ENCODE peak calls at places on chromosomes 3 and 15, in five cellular contexts. E, J, X, O and H are unnamed samples.

GRCh38 chr3:146256851-146257486 is 6.1 kb upstream of the PLSCR4 start:
- DNase-seq in E (peak), J (no peak), X (no peak), O (no peak), H (no peak)

GRCh38 chr3:140311428-140311827 is 366.4 kb upstream of the TRIM42 start:
- DNase-seq in E (no peak), J (no peak), X (no peak), O (no peak), H (no peak)

GRCh38 chr3:5002174-5002870 is 23.1 kb downstream of the BHLHE40 start:
- DNase-seq in E (no peak), J (no peak), X (no peak), O (no peak), H (no peak)

GRCh38 chr3:129235310-129235917 is 14.0 kb upstream of the COPG1 start:
- DNase-seq in E (no peak), J (no peak), X (no peak), O (no peak), H (no peak)

GRCh38 chr15:98651581-98652220 is 3.4 kb downstream of the IGF1R start:
- DNase-seq in E (peak), J (no peak), X (no peak), O (no peak), H (no peak)

GRCh38 chr3:28139967-28140634 is 101.3 kb upstream of the CMC1 start:
- DNase-seq in E (peak), J (no peak), X (no peak), O (no peak), H (no peak)

GRCh38 chr3:16402451-16402850 is 111.0 kb downstream of the RFTN1 start:
- DNase-seq in E (peak), J (no peak), X (no peak), O (no peak), H (no peak)

GRCh38 chr3:5275529-5275928 is 88.0 kb downstream of the EDEM1 start:
- DNase-seq in E (peak), J (no peak), X (no peak), O (no peak), H (no peak)

GRCh38 chr3:30496496-30496966 is 109.9 kb upstream of the TGFBR2 start:
- DNase-seq in E (peak), J (no peak), X (no peak), O (no peak), H (no peak)

GRCh38 chr3:45665101-45665572 is 24.1 kb upstream of the SACM1L start:
- DNase-seq in E (peak), J (peak), X (peak), O (peak), H (no peak)

GRCh38 chr3:100600181-100601042 is 9.0 kb upstream of the ADGRG7 start:
- DNase-seq in E (no peak), J (no peak), X (no peak), O (peak), H (no peak)

GRCh38 chr3:23830869-23831484 is 25.2 kb downstream of the UBE2E1 start:
- DNase-seq in E (no peak), J (no peak), X (no peak), O (no peak), H (no peak)

GRCh38 chr15:73956276-73957086 is 30.2 kb downstream of the LOXL1 start:
- DNase-seq in E (peak), J (no peak), X (no peak), O (peak), H (no peak)

GRCh38 chr3:122356402-122356801 is 26.6 kb downstream of the MIX23 start:
- DNase-seq in E (peak), J (peak), X (peak), O (peak), H (no peak)

GRCh38 chr3:64184621-64185020 is 40.6 kb downstream of the PRICKLE2 start:
- DNase-seq in E (peak), J (no peak), X (no peak), O (no peak), H (no peak)

GRCh38 chr3:146339262-146339808 is 88.4 kb upstream of the PLSCR4 start:
- DNase-seq in E (no peak), J (no peak), X (no peak), O (no peak), H (no peak)

GRCh38 chr3:182424006-182424405 is 369.3 kb upstream of the ATP11B start:
- DNase-seq in E (no peak), J (no peak), X (no peak), O (no peak), H (no peak)

GRCh38 chr15:99322643-99323405 is 71.5 kb downstream of the LRRC28 start:
- DNase-seq in E (peak), J (no peak), X (no peak), O (no peak), H (no peak)

GRCh38 chr15:40266828-40267304 is 16.0 kb downstream of the ANKRD63 start:
- DNase-seq in E (peak), J (peak), X (no peak), O (peak), H (no peak)

GRCh38 chr3:47409284-47409683 is 28.5 kb downstream of the PTPN23 start:
- DNase-seq in E (no peak), J (no peak), X (no peak), O (no peak), H (no peak)

GRCh38 chr3:107111889-107112288 is 265.4 kb upstream of the CCDC54 start:
- DNase-seq in E (no peak), J (no peak), X (no peak), O (no peak), H (no peak)

GRCh38 chr15:79290642-79291275 is 8.2 kb downstream of the ANKRD34C start:
- DNase-seq in E (no peak), J (no peak), X (no peak), O (no peak), H (no peak)

GRCh38 chr3:124504332-124505059 is 225.8 kb upstream of the UMPS start:
- DNase-seq in E (peak), J (no peak), X (no peak), O (no peak), H (no peak)

GRCh38 chr3:50260942-50261441 is 8.0 kb upstream of the SEMA3B start:
- DNase-seq in E (no peak), J (no peak), X (no peak), O (no peak), H (no peak)

GRCh38 chr15:65217526-65218482 is 6.5 kb upstream of the CILP start:
- DNase-seq in E (no peak), J (no peak), X (no peak), O (no peak), H (no peak)

GRCh38 chr15:82966671-82967071 is 14.2 kb upstream of the HOMER2 start:
- DNase-seq in E (no peak), J (no peak), X (no peak), O (no peak), H (no peak)

GRCh38 chr3:5072100-5072816 is 49.8 kb upstream of the ARL8B start:
- DNase-seq in E (no peak), J (peak), X (no peak), O (no peak), H (no peak)

GRCh38 chr15:70783610-70784021 is 20.3 kb upstream of the UACA start:
- DNase-seq in E (peak), J (no peak), X (no peak), O (peak), H (no peak)

GRCh38 chr3:64084640-64085039 is 61.3 kb upstream of the PSMD6 start:
- DNase-seq in E (peak), J (no peak), X (no peak), O (no peak), H (no peak)

GRCh38 chr15:41866263-41866703 is 27.6 kb downstream of the SPTBN5 start:
- DNase-seq in E (no peak), J (no peak), X (no peak), O (no peak), H (no peak)

GRCh38 chr3:17039579-17039978 is 154.8 kb downstream of the PLCL2 start:
- DNase-seq in E (peak), J (no peak), X (no peak), O (peak), H (no peak)

GRCh38 chr3:70832811-70833509 is 520.5 kb upstream of the MDFIC2 start:
- DNase-seq in E (peak), J (no peak), X (no peak), O (no peak), H (no peak)

GRCh38 chr15:92797168-92798052 is 102.7 kb upstream of the CHD2 start:
- DNase-seq in E (peak), J (no peak), X (peak), O (peak), H (no peak)

GRCh38 chr3:71916747-71917369 is 131.9 kb upstream of the PROK2 start:
- DNase-seq in E (peak), J (no peak), X (no peak), O (no peak), H (no peak)

GRCh38 chr3:4772171-4772804 is 206.9 kb upstream of the BHLHE40 start:
- DNase-seq in E (peak), J (peak), X (no peak), O (no peak), H (no peak)

GRCh38 chr3:129461022-129461421 is 21.0 kb downstream of the IFT122 start:
- DNase-seq in E (peak), J (no peak), X (no peak), O (no peak), H (no peak)

GRCh38 chr15:93179072-93179471 is 90.1 kb upstream of the RGMA start:
- DNase-seq in E (no peak), J (no peak), X (no peak), O (peak), H (no peak)

GRCh38 chr3:109195812-109196211 is 59.3 kb downstream of the C3orf85 start:
- DNase-seq in E (peak), J (no peak), X (no peak), O (no peak), H (no peak)

GRCh38 chr15:29910068-29910467 is 87.8 kb upstream of the TJP1 start:
- DNase-seq in E (no peak), J (no peak), X (no peak), O (no peak), H (no peak)

GRCh38 chr3:15271785-15272381 is 60.5 kb downstream of the SH3BP5 start:
- DNase-seq in E (no peak), J (no peak), X (no peak), O (no peak), H (peak)

GRCh38 chr3:143327388-143327787 is 207.8 kb downstream of the CHST2 start:
- DNase-seq in E (peak), J (no peak), X (no peak), O (no peak), H (no peak)
- TF ChIP-seq CTCF in E (peak), J (no peak), X (no peak), O (no peak), H (no peak)

DNA sequence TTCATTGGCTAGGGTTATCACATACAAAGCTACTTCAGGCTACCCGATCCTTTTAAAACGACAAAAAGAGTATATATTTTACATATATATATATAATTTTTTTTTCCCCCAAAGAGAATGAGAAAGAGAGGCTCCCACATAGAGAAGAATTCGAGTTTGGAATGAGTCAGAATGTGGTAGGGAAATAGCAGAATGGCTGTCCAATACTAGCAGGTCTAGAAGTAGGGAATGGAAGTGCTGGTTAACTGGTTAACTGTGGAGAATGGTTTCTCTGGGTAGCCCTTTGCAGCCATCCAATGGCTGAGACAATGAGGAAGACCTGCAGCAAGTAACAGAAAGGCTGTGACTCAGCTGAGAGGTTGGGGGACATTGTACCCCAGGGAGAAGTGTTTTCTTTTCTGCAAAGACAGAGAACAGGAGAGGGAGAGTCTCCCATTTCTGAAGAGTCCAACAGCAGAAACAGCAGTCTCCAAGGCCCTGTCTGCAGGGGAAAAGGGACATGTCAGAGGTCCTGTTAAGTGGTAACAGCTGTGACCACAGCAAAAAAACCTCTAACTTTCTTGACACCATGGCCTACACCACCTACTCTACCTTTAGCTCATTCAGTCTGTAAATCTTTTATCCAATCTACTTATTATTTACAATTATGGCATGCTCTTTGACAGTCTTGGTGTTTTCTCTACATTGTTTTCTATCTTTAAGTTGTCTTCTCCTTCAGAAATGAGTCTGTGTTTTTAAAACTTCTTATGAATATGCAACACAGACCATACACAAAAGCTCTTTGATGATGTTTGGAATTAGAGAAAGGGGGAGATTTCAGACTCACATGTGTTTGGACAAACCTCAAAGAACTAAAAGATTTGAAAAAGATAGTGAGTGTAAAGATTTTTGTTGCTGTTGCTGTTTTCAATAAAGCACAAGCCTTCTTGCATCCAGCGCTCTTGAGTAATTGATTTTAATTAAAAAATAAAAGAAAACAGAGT is 116.1 kb upstream of the SLC7A14 start:
- DNase-seq in E (peak), J (no peak), X (no peak), O (no peak), H (no peak)
- TF ChIP-seq CTCF in E (no peak), J (no peak), X (no peak), O (no peak), H (no peak)

GRCh38 chr15:45094358-45094730 is 19.6 kb downstream of the DUOX2 start:
- DNase-seq in E (no peak), J (no peak), X (no peak), O (no peak), H (no peak)
- TF ChIP-seq CTCF in E (no peak), J (no peak), X (no peak), O (no peak), H (no peak)

GRCh38 chr15:84976746-84977345 is 4.8 kb upstream of the PDE8A start:
- DNase-seq in E (no peak), J (no peak), X (no peak), O (no peak), H (no peak)

GRCh38 chr15:84970832-84971231 is 10.8 kb upstream of the PDE8A start:
- DNase-seq in E (no peak), J (no peak), X (no peak), O (no peak), H (no peak)

GRCh38 chr15:84975871-84976351 is 5.7 kb upstream of the PDE8A start:
- DNase-seq in E (no peak), J (no peak), X (no peak), O (no peak), H (no peak)

GRCh38 chr15:84969257-84969656 is 12.4 kb upstream of the PDE8A start:
- DNase-seq in E (no peak), J (no peak), X (no peak), O (no peak), H (no peak)

DNA sequence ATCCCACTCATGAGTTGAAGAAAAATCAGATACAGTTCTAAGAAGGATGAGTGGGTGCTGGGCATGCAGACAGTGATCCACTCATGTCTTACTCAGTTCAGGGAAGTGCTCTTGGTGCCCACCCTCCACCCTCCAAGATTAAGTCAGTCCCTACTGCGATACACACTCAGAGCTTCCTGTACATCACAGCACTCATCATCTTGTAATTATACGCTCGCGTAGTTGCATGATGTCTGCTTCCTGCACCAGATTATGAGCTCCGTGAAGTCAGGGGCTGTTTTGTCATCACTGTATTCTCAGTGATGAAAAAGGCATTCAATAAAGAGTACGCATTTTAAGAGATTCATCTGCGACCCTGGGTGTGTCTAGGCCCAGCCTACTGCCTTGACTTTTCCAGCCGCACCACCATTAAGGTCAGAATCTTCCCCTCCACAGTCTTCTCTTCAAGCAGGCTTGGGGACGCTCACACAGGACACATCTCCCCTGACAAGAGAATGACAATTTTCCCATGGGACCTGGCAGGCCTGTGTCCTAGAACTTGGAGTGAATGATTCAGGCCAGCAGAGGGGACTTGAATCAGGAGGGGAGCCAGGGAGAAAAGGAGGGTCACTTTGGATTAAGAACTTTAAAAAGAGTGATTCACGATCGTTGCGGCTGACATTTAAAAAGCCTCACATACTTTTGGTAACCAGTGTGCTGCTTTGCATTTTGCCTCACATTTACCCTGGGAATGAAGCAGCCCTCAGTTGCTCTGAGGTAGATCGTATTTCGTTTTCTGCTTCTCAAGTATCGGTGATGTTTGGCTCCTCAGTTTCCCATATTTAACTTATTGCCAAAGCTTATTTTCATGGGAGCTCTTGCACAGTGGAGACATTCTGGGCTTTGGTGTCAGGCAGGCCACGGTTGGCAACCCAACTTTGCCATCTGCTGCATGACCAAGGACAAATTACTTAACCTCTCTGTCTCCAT is 7.9 kb upstream of the PDE8A start:
- DNase-seq in E (peak), J (no peak), X (no peak), O (no peak), H (no peak)
- TF ChIP-seq CTCF in E (no peak), J (no peak), X (no peak), O (no peak), H (no peak)

GRCh38 chr15:85800460-85801123 is 5.9 kb upstream of the KLHL25 start:
- DNase-seq in E (peak), J (peak), X (no peak), O (peak), H (no peak)
- TF ChIP-seq CTCF in E (no peak), J (peak), X (no peak), O (no peak), H (no peak)

DNA sequence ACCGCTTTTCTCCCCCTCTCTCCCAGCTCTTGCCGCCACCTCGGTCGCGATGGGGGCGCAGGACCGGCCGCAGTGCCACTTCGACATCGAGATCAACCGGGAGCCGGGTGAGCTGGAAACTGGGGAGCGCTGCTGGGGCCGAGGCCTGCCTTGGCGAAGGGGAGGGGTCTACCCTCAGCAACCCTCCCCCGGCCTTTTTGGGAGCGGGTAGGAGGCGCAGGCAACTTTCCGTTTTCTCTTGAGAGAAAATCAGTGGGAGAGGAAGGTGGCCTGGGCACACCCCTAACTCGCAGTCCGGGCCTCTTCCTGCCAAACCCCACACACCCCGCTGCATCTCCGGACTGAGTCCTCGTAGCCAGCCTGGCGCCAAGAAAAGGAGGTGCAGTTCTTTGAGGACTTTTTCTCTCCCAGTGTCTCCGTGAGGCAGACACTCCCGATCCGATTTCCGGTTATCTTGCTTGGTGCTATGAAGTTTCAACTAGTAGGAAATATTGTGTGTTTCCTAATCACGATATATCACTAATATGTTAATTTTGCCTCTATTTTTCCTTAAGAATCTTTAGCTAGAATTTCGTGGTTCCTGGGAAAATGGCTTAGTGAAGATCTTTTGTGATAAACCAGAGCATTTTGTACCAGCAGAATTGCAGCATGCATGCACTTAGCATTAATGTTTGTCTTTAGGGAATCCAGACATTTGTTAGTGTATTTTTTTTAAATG is 631 bp downstream of the NKTR start:
- DNase-seq in E (peak), J (peak), X (peak), O (peak), H (no peak)
- TF ChIP-seq CTCF in E (peak), J (peak), X (peak), O (no peak), H (no peak)

DNA sequence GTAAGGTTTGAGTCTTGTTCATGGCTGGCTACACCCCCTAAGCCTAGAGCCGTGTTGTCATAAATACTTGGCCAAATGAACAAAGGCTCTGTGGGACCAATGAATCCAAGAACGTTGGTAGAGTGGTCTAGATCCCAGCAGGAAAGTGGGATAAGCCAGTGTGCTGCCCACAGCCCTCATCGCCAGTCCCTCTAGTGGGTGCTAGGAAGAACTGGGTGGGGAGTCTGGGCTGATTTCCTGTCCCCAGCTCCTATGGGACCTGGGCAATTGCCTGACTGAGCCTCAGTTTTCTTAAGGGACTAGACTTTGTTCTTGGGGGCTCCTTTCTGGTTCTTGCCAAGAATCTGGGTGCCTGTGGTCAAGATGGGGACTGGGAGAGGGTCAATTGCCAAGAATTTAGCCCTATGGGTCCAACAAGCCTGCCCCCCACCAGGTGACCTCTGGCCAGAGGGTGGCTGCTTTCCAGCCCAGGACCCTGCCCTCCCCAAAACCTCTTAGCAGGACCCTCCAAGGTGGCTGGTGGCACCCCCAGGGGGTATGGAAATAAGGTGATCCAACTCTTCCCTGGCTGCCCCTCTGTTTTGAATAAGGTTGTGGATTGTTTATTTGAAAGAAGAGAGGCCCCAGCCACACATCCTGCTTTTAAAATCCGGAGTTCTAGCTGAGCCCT is 42.7 kb downstream of the SMAD6 start:
- DNase-seq in E (no peak), J (no peak), X (no peak), O (no peak), H (no peak)
- TF ChIP-seq CTCF in E (no peak), J (no peak), X (no peak), O (no peak), H (no peak)